ENCODE peak calls at places on chromosome 5, in eight cellular contexts. One of them, this sample, is unnamed.

GRCh38 chr5:150186137-150186536 is 3.7 kb upstream of the SLC6A7 start:
- DNase-seq in pancreas: no peak
- DNase-seq in tibial artery: no peak
- DNase-seq in naive thymus-derived CD4-positive, alpha-beta T cell: no peak
- DNase-seq in stomach: no peak
- DNase-seq in GM06990: no peak
- DNase-seq in brain microvascular endothelial cell: no peak
- DNase-seq in cardiac muscle cell: no peak
- DNase-seq in this sample: no peak

GRCh38 chr5:177462021-177462670 is 11.3 kb downstream of the DBN1 start:
- DNase-seq in naive thymus-derived CD4-positive, alpha-beta T cell: no peak
- DNase-seq in GM06990: no peak
- DNase-seq in brain microvascular endothelial cell: peak; percentile 17
- DNase-seq in pancreas: no peak
- DNase-seq in stomach: no peak
- DNase-seq in cardiac muscle cell: no peak
- DNase-seq in tibial artery: no peak
- DNase-seq in this sample: no peak

GRCh38 chr5:72018158-72018803 is 89.0 kb upstream of the MAP1B start:
- DNase-seq in cardiac muscle cell: peak; percentile 63
- DNase-seq in brain microvascular endothelial cell: peak; percentile 76
- DNase-seq in pancreas: peak; percentile 28
- DNase-seq in tibial artery: peak; percentile 51
- DNase-seq in naive thymus-derived CD4-positive, alpha-beta T cell: peak; percentile 51
- DNase-seq in GM06990: no peak
- DNase-seq in stomach: peak; percentile 62
- DNase-seq in this sample: peak; percentile 32

GRCh38 chr5:44641820-44642219 is 166.9 kb upstream of the MRPS30 start:
- DNase-seq in GM06990: no peak
- DNase-seq in brain microvascular endothelial cell: no peak
- DNase-seq in cardiac muscle cell: no peak
- DNase-seq in tibial artery: no peak
- DNase-seq in stomach: no peak
- DNase-seq in pancreas: no peak
- DNase-seq in naive thymus-derived CD4-positive, alpha-beta T cell: no peak
- DNase-seq in this sample: no peak

GRCh38 chr5:160230686-160231527 is 1.6 kb downstream of the FABP6 start:
- DNase-seq in stomach: no peak
- DNase-seq in brain microvascular endothelial cell: peak; percentile 25
- DNase-seq in cardiac muscle cell: peak; percentile 27
- DNase-seq in GM06990: peak; percentile 66
- DNase-seq in naive thymus-derived CD4-positive, alpha-beta T cell: no peak
- DNase-seq in tibial artery: peak; percentile 38
- DNase-seq in pancreas: peak; percentile 24
- DNase-seq in this sample: peak; percentile 86

GRCh38 chr5:120927923-120928322 is 463.8 kb downstream of the PRR16 start:
- DNase-seq in pancreas: no peak
- DNase-seq in stomach: no peak
- DNase-seq in GM06990: no peak
- DNase-seq in naive thymus-derived CD4-positive, alpha-beta T cell: no peak
- DNase-seq in brain microvascular endothelial cell: no peak
- DNase-seq in tibial artery: no peak
- DNase-seq in cardiac muscle cell: no peak
- DNase-seq in this sample: no peak

GRCh38 chr5:67051164-67051563 is 145.4 kb downstream of the CD180 start:
- DNase-seq in pancreas: no peak
- DNase-seq in naive thymus-derived CD4-positive, alpha-beta T cell: no peak
- DNase-seq in cardiac muscle cell: no peak
- DNase-seq in stomach: no peak
- DNase-seq in brain microvascular endothelial cell: no peak
- DNase-seq in GM06990: no peak
- DNase-seq in tibial artery: no peak
- DNase-seq in this sample: no peak

GRCh38 chr5:156640751-156641241 is 209.3 kb upstream of the PPP1R2B start:
- DNase-seq in pancreas: no peak
- DNase-seq in cardiac muscle cell: no peak
- DNase-seq in stomach: no peak
- DNase-seq in naive thymus-derived CD4-positive, alpha-beta T cell: no peak
- DNase-seq in GM06990: no peak
- DNase-seq in brain microvascular endothelial cell: no peak
- DNase-seq in tibial artery: no peak
- DNase-seq in this sample: peak; percentile 6

GRCh38 chr5:146560205-146560812 is 44.3 kb upstream of the GPR151 start:
- DNase-seq in pancreas: no peak
- DNase-seq in cardiac muscle cell: peak; percentile 31
- DNase-seq in naive thymus-derived CD4-positive, alpha-beta T cell: no peak
- DNase-seq in GM06990: no peak
- DNase-seq in tibial artery: no peak
- DNase-seq in brain microvascular endothelial cell: no peak
- DNase-seq in stomach: no peak
- DNase-seq in this sample: peak; percentile 25

GRCh38 chr5:150142800-150143724 is 12.6 kb downstream of the PDGFRB start:
- DNase-seq in brain microvascular endothelial cell: peak; percentile 94
- DNase-seq in tibial artery: peak; percentile 91
- DNase-seq in naive thymus-derived CD4-positive, alpha-beta T cell: no peak
- DNase-seq in pancreas: peak; percentile 43
- DNase-seq in GM06990: no peak
- DNase-seq in cardiac muscle cell: peak; percentile 95
- DNase-seq in stomach: no peak
- DNase-seq in this sample: peak; percentile 96

GRCh38 chr5:143717400-143717799 is 94.6 kb upstream of the HMHB1 start:
- DNase-seq in brain microvascular endothelial cell: peak; percentile 82
- DNase-seq in GM06990: no peak
- DNase-seq in naive thymus-derived CD4-positive, alpha-beta T cell: no peak
- DNase-seq in cardiac muscle cell: peak; percentile 90
- DNase-seq in pancreas: no peak
- DNase-seq in stomach: no peak
- DNase-seq in tibial artery: no peak
- DNase-seq in this sample: peak; percentile 92

GRCh38 chr5:6715271-6715670 is 2.0 kb downstream of the TENT4A start:
- DNase-seq in cardiac muscle cell: no peak
- DNase-seq in brain microvascular endothelial cell: no peak
- DNase-seq in stomach: no peak
- DNase-seq in GM06990: no peak
- DNase-seq in tibial artery: no peak
- DNase-seq in naive thymus-derived CD4-positive, alpha-beta T cell: no peak
- DNase-seq in pancreas: no peak
- DNase-seq in this sample: no peak

GRCh38 chr5:172564883-172565282 is 76.2 kb upstream of the NEURL1B start:
- DNase-seq in brain microvascular endothelial cell: no peak
- DNase-seq in tibial artery: no peak
- DNase-seq in stomach: no peak
- DNase-seq in GM06990: no peak
- DNase-seq in naive thymus-derived CD4-positive, alpha-beta T cell: no peak
- DNase-seq in pancreas: no peak
- DNase-seq in cardiac muscle cell: no peak
- DNase-seq in this sample: no peak

GRCh38 chr5:101047181-101047580 is 144.1 kb upstream of the ST8SIA4 start:
- DNase-seq in GM06990: no peak
- DNase-seq in cardiac muscle cell: no peak
- DNase-seq in pancreas: no peak
- DNase-seq in stomach: no peak
- DNase-seq in tibial artery: no peak
- DNase-seq in naive thymus-derived CD4-positive, alpha-beta T cell: peak; percentile 13
- DNase-seq in brain microvascular endothelial cell: no peak
- DNase-seq in this sample: no peak

GRCh38 chr5:178426326-178427130 is 163.7 kb downstream of the COL23A1 start:
- DNase-seq in naive thymus-derived CD4-positive, alpha-beta T cell: no peak
- DNase-seq in pancreas: no peak
- DNase-seq in brain microvascular endothelial cell: no peak
- DNase-seq in stomach: no peak
- DNase-seq in cardiac muscle cell: no peak
- DNase-seq in GM06990: no peak
- DNase-seq in tibial artery: no peak
- DNase-seq in this sample: no peak

GRCh38 chr5:52837591-52838001 is 49.9 kb downstream of the ITGA1 start:
- DNase-seq in stomach: no peak
- DNase-seq in tibial artery: no peak
- DNase-seq in pancreas: no peak
- DNase-seq in GM06990: no peak
- DNase-seq in naive thymus-derived CD4-positive, alpha-beta T cell: no peak
- DNase-seq in cardiac muscle cell: peak; percentile 35
- DNase-seq in brain microvascular endothelial cell: no peak
- DNase-seq in this sample: peak; percentile 40

GRCh38 chr5:82560546-82560945 is 282.4 kb upstream of the RPS23 start:
- DNase-seq in pancreas: no peak
- DNase-seq in naive thymus-derived CD4-positive, alpha-beta T cell: no peak
- DNase-seq in cardiac muscle cell: peak; percentile 9
- DNase-seq in GM06990: no peak
- DNase-seq in stomach: no peak
- DNase-seq in brain microvascular endothelial cell: no peak
- DNase-seq in tibial artery: no peak
- DNase-seq in this sample: no peak

GRCh38 chr5:145010834-145011233 is 824.3 kb downstream of the PRELID2 start:
- DNase-seq in tibial artery: no peak
- DNase-seq in brain microvascular endothelial cell: no peak
- DNase-seq in stomach: no peak
- DNase-seq in GM06990: no peak
- DNase-seq in cardiac muscle cell: no peak
- DNase-seq in naive thymus-derived CD4-positive, alpha-beta T cell: no peak
- DNase-seq in pancreas: no peak
- DNase-seq in this sample: no peak

GRCh38 chr5:176528761-176529115 is 8.5 kb downstream of the RNF44 start:
- DNase-seq in stomach: no peak
- DNase-seq in pancreas: no peak
- DNase-seq in cardiac muscle cell: no peak
- DNase-seq in naive thymus-derived CD4-positive, alpha-beta T cell: no peak
- DNase-seq in GM06990: no peak
- DNase-seq in brain microvascular endothelial cell: no peak
- DNase-seq in tibial artery: no peak
- DNase-seq in this sample: no peak

GRCh38 chr5:59893061-59893435 is 478 bp downstream of the PDE4D start:
- DNase-seq in tibial artery: no peak
- DNase-seq in cardiac muscle cell: no peak
- DNase-seq in stomach: no peak
- DNase-seq in GM06990: no peak
- DNase-seq in pancreas: no peak
- DNase-seq in naive thymus-derived CD4-positive, alpha-beta T cell: no peak
- DNase-seq in brain microvascular endothelial cell: no peak
- DNase-seq in this sample: no peak

GRCh38 chr5:59897075-59897474 is 3.5 kb upstream of the PDE4D start:
- DNase-seq in GM06990: no peak
- DNase-seq in stomach: no peak
- DNase-seq in cardiac muscle cell: no peak
- DNase-seq in pancreas: no peak
- DNase-seq in tibial artery: no peak
- DNase-seq in naive thymus-derived CD4-positive, alpha-beta T cell: no peak
- DNase-seq in brain microvascular endothelial cell: no peak
- DNase-seq in this sample: no peak

GRCh38 chr5:59893436-59894227 is at the start of gene PDE4D:
- DNase-seq in pancreas: peak; percentile 65
- DNase-seq in tibial artery: peak; percentile 60
- DNase-seq in stomach: peak; percentile 63
- DNase-seq in cardiac muscle cell: peak; percentile 72
- DNase-seq in naive thymus-derived CD4-positive, alpha-beta T cell: no peak
- DNase-seq in brain microvascular endothelial cell: peak; percentile 49
- DNase-seq in GM06990: peak; percentile 9
- DNase-seq in this sample: peak; percentile 47
- H3K4me3 ChIP-seq in pancreas: peak within 1 kb of the TSS; percentile 8
- H3K4me3 ChIP-seq in tibial artery: peak within 1 kb of the TSS; percentile 57
- H3K4me3 ChIP-seq in stomach: peak within 1 kb of the TSS; percentile 36
- H3K4me3 ChIP-seq in cardiac muscle cell: peak within 1 kb of the TSS; percentile 40
- H3K4me3 ChIP-seq in naive thymus-derived CD4-positive, alpha-beta T cell: no peak within 1 kb of the TSS
- H3K4me3 ChIP-seq in brain microvascular endothelial cell: peak within 1 kb of the TSS; percentile 52
- H3K4me3 ChIP-seq in GM06990: no peak within 1 kb of the TSS
- H3K4me3 ChIP-seq in this sample: peak within 1 kb of the TSS; percentile 40

GRCh38 chr5:60960591-60960990 is 15.6 kb downstream of the NDUFAF2 start:
- DNase-seq in GM06990: no peak
- DNase-seq in cardiac muscle cell: peak; percentile 42
- DNase-seq in pancreas: no peak
- DNase-seq in tibial artery: no peak
- DNase-seq in stomach: no peak
- DNase-seq in brain microvascular endothelial cell: peak; percentile 25
- DNase-seq in naive thymus-derived CD4-positive, alpha-beta T cell: peak; percentile 48
- DNase-seq in this sample: peak; percentile 56
- H3K4me3 ChIP-seq in GM06990: no peak overlapping the region
- H3K4me3 ChIP-seq in cardiac muscle cell: no peak overlapping the region
- H3K4me3 ChIP-seq in pancreas: no peak overlapping the region
- H3K4me3 ChIP-seq in tibial artery: no peak overlapping the region
- H3K4me3 ChIP-seq in stomach: no peak overlapping the region
- H3K4me3 ChIP-seq in brain microvascular endothelial cell: no peak overlapping the region
- H3K4me3 ChIP-seq in naive thymus-derived CD4-positive, alpha-beta T cell: no peak overlapping the region
- H3K4me3 ChIP-seq in this sample: no peak overlapping the region

DNA sequence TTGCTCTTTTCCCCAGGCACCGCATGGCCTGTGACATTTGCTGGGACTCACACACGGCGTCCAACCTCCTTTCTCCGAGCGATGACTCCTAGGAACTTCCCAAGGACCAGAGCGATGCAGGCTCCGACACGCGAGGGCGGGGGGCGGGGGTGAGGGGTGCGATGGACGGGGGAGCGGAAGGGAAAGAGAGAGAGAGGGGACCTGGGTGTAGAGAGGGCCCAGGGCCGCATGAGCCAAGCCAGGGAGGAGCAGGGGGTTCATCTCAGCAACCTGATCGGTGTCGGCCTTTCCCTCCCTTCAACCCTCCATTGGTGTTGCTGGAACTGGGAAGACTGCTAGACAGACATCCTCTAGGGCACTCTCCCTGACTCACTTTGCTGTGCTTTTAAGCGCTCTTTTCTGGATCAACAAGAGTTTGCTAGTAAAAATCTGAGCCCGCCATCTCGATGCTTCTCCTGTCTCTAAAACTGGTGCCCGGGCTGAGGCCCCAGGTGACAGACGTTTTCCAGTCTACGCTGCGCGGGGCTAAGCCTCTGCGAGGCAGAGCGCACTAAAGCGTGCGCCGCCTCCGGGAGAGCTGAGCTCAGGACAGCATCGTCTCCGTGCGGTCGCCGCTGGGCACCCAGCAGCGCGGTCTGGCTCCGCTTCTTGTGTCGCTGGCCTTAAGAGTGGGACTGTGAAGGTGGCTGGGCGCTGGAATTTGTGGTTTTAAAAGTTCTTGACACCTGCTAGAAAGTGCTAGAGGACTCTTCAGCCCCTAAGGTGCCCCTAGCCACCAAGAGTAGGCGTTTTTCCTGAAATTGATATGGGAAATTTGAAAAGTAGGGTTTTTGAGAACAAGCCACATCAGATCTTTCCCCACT is 1.0 kb upstream of the TSLP start:
- DNase-seq in tibial artery: peak; percentile 26
- DNase-seq in brain microvascular endothelial cell: no peak
- DNase-seq in pancreas: no peak
- DNase-seq in stomach: peak; percentile 26
- DNase-seq in naive thymus-derived CD4-positive, alpha-beta T cell: no peak
- DNase-seq in cardiac muscle cell: peak; percentile 42
- DNase-seq in GM06990: no peak
- DNase-seq in this sample: peak; percentile 25
- H3K4me3 ChIP-seq in tibial artery: peak overlapping the region; percentile 46
- H3K4me3 ChIP-seq in brain microvascular endothelial cell: peak overlapping the region; percentile 48
- H3K4me3 ChIP-seq in pancreas: no peak overlapping the region
- H3K4me3 ChIP-seq in stomach: peak overlapping the region; percentile 7
- H3K4me3 ChIP-seq in naive thymus-derived CD4-positive, alpha-beta T cell: no peak overlapping the region
- H3K4me3 ChIP-seq in cardiac muscle cell: peak overlapping the region; percentile 16
- H3K4me3 ChIP-seq in GM06990: no peak overlapping the region
- H3K4me3 ChIP-seq in this sample: no peak overlapping the region

DNA sequence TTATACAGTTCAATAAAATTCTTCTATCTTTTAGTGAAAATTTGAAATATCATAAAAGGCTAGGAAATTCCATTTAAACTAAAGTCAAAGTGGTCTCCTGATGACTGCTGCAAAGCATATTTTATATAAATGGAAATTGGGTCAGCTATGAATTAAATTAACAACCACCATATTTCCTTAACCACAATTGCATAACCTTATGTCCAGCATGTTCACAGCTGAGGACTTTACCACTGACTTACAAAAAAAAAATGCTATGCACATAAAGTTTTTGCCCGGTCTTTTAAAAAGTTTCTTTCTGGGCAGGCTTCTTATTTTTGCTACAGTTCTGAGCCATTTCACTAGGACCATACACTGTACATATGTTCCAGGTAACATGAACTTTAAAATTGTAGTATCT is 208.6 kb upstream of the RGMB start:
- DNase-seq in naive thymus-derived CD4-positive, alpha-beta T cell: no peak
- DNase-seq in cardiac muscle cell: peak; percentile 28
- DNase-seq in stomach: no peak
- DNase-seq in GM06990: no peak
- DNase-seq in brain microvascular endothelial cell: no peak
- DNase-seq in pancreas: no peak
- DNase-seq in tibial artery: no peak
- DNase-seq in this sample: no peak
- H3K4me3 ChIP-seq in naive thymus-derived CD4-positive, alpha-beta T cell: no peak overlapping the region
- H3K4me3 ChIP-seq in cardiac muscle cell: no peak overlapping the region
- H3K4me3 ChIP-seq in stomach: no peak overlapping the region
- H3K4me3 ChIP-seq in GM06990: no peak overlapping the region
- H3K4me3 ChIP-seq in brain microvascular endothelial cell: no peak overlapping the region
- H3K4me3 ChIP-seq in pancreas: no peak overlapping the region
- H3K4me3 ChIP-seq in tibial artery: no peak overlapping the region
- H3K4me3 ChIP-seq in this sample: no peak overlapping the region

This sample was measured in fibroblast of the aortic adventitia.